ENCODE peak calls at places on chromosome 1, in seven cellular contexts. G is astrocyte of the spinal cord, O is cardiac fibroblast, U is Calu3, I is GM10248, N is lower leg skin, F is neural progenitor cell. Y is an unnamed sample.

GRCh38 chr1:156502749-156503671 is 2.4 kb upstream of the MEF2D start:
- DNase-seq in G (peak; percentile 94), O (peak; percentile 95), U (peak; percentile 87), I (no peak), N (peak; percentile 94), F (no peak), Y (no peak)

GRCh38 chr1:204314209-204314892 is 45.4 kb downstream of the PLEKHA6 start:
- DNase-seq in G (no peak), O (no peak), U (no peak), I (no peak), N (peak; percentile 70), F (no peak), Y (no peak)

GRCh38 chr1:170097449-170097948 is 23.0 kb upstream of the KIFAP3 start:
- DNase-seq in G (no peak), O (no peak), U (no peak), I (no peak), N (no peak), F (no peak), Y (no peak)

GRCh38 chr1:202762019-202762418 is 46.2 kb downstream of the KDM5B start:
- DNase-seq in G (no peak), O (no peak), U (no peak), I (no peak), N (no peak), F (no peak), Y (no peak)

GRCh38 chr1:200642481-200642880 is 21.9 kb upstream of the KIF14 start:
- DNase-seq in G (no peak), O (no peak), U (no peak), I (no peak), N (no peak), F (no peak), Y (no peak)

GRCh38 chr1:170521818-170522217 is 10.1 kb upstream of the GORAB start:
- DNase-seq in G (no peak), O (peak; percentile 44), U (no peak), I (no peak), N (no peak), F (no peak), Y (no peak)

GRCh38 chr1:70504821-70505193 is 93.7 kb downstream of the CTH start:
- DNase-seq in G (peak; percentile 78), O (peak; percentile 36), U (no peak), I (no peak), N (no peak), F (no peak), Y (no peak)

GRCh38 chr1:109213824-109214693 is at the start of gene SARS1:
- DNase-seq in G (peak; percentile 86), O (peak; percentile 80), U (peak; percentile 87), I (peak; percentile 95), N (peak; percentile 97), F (peak; percentile 95), Y (peak; percentile 92)

GRCh38 chr1:22763479-22764200 is 53.0 kb downstream of the EPHB2 start:
- DNase-seq in G (no peak), O (no peak), U (no peak), I (peak; percentile 62), N (no peak), F (peak; percentile 45), Y (peak; percentile 64)

GRCh38 chr1:125065821-125066180 is 3881.0 kb downstream of the SRGAP2C start:
- DNase-seq in G (no peak), O (no peak), U (no peak), I (peak; percentile 1), N (peak; percentile 62), F (no peak), Y (no peak)

GRCh38 chr1:4006676-4007374 is 106.8 kb upstream of the C1orf174 start:
- DNase-seq in G (no peak), O (no peak), U (no peak), I (no peak), N (peak; percentile 49), F (no peak), Y (no peak)

GRCh38 chr1:224922404-224923164 is 6.9 kb upstream of the DNAH14 start:
- DNase-seq in G (peak; percentile 42), O (peak; percentile 54), U (peak; percentile 30), I (peak; percentile 56), N (no peak), F (peak; percentile 58), Y (peak; percentile 60)

GRCh38 chr1:157231844-157232550 is 93.8 kb upstream of the ETV3 start:
- DNase-seq in G (no peak), O (no peak), U (no peak), I (no peak), N (no peak), F (no peak), Y (no peak)

GRCh38 chr1:3668148-3668547 is 15.8 kb downstream of the TP73 start:
- DNase-seq in G (no peak), O (no peak), U (no peak), I (no peak), N (no peak), F (no peak), Y (no peak)

GRCh38 chr1:30023300-30024022 is 699.9 kb downstream of the MATN1 start:
- DNase-seq in G (no peak), O (no peak), U (no peak), I (no peak), N (no peak), F (no peak), Y (no peak)

DNA sequence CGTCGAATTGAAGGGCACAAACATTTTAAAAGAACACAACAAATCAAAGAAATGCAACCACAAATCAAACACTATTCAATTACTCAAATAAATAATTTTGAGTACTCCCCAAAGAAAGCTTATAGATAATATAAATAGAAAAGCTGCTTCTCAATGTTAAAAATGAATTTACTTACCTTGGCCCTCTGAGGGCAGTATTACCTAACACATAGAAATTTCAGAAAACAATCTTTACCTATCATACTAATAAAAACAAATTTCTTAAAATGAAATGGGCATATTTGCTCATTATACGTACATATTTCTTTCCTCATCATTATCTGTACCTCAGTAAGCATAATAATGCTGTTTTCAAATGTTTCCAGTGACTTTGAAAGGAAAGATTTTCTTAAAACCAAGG is 141.8 kb downstream of the AKT3 start:
- DNase-seq in G (peak; percentile 28), O (peak; percentile 40), U (no peak), I (no peak), N (no peak), F (no peak), Y (no peak)
- TF ChIP-seq CTCF in G (peak; percentile 16), O (no peak), U (peak; percentile 53), I (peak; percentile 37), N (no peak), F (peak; percentile 42), Y (no peak)

GRCh38 chr1:65045022-65045786 is 78.9 kb upstream of the JAK1 start:
- DNase-seq in G (no peak), O (no peak), U (no peak), I (no peak), N (no peak), F (no peak), Y (no peak)

GRCh38 chr1:65049941-65050713 is 83.8 kb upstream of the JAK1 start:
- DNase-seq in G (no peak), O (no peak), U (no peak), I (no peak), N (no peak), F (no peak), Y (no peak)

GRCh38 chr1:65044411-65044810 is 78.1 kb upstream of the JAK1 start:
- DNase-seq in G (no peak), O (no peak), U (no peak), I (no peak), N (no peak), F (no peak), Y (no peak)

GRCh38 chr1:65050735-65051134 is 84.4 kb upstream of the JAK1 start:
- DNase-seq in G (no peak), O (no peak), U (no peak), I (no peak), N (no peak), F (no peak), Y (no peak)

DNA sequence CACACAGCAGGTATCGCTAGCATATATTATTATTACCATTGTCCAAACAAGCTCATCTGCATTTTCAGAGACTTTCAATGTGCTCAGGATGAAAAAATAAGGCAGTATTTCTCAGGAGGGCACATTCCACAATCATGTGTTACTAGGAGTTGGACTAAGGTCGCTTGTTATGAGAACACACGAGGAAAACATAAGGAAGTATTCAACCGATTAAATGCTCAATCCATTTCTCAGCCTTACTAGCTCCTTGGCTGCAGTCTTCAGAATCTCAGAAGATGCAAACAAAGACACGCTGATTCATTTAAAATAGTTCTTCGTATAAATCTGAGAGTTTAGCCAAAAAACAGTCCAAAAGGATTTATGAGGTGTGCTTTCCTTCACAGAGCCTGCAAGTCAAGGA is 82.0 kb upstream of the JAK1 start:
- DNase-seq in G (no peak), O (peak; percentile 7), U (no peak), I (no peak), N (no peak), F (no peak), Y (no peak)
- TF ChIP-seq CTCF in G (no peak), O (no peak), U (no peak), I (no peak), N (no peak), F (no peak), Y (no peak)

DNA sequence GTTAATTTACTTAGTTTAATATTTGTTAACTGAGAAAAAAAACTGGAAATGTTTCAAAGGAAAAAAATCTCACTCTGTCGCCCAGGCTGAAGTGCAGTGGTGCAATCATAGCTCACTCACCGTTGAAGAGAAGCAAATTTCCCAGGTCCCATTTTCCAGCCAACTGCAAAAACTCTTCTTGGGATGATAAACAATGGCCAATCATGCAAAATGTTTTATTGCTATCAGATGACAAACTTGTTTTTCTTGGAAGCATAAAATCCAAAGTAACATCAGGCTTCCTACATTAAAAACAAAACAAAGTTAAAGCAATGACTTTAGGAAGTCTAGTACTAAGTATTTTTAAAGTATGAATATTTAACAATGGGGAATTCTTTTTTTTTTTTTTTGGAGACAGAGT is 84.9 kb downstream of the LYST start:
- DNase-seq in G (no peak), O (peak; percentile 21), U (no peak), I (no peak), N (no peak), F (no peak), Y (no peak)
- TF ChIP-seq CTCF in G (no peak), O (no peak), U (no peak), I (no peak), N (no peak), F (no peak), Y (no peak)

GRCh38 chr1:197696372-197696771 is 78.9 kb downstream of the DENND1B start:
- DNase-seq in G (peak; percentile 53), O (peak; percentile 62), U (no peak), I (no peak), N (no peak), F (no peak), Y (no peak)

GRCh38 chr1:197690074-197690473 is 85.2 kb downstream of the DENND1B start:
- DNase-seq in G (no peak), O (no peak), U (no peak), I (no peak), N (no peak), F (no peak), Y (no peak)

GRCh38 chr1:197691816-197692215 is 83.5 kb downstream of the DENND1B start:
- DNase-seq in G (no peak), O (no peak), U (no peak), I (no peak), N (no peak), F (no peak), Y (no peak)

GRCh38 chr1:197695961-197696360 is 79.3 kb downstream of the DENND1B start:
- DNase-seq in G (peak; percentile 23), O (peak; percentile 40), U (no peak), I (no peak), N (no peak), F (no peak), Y (no peak)

DNA sequence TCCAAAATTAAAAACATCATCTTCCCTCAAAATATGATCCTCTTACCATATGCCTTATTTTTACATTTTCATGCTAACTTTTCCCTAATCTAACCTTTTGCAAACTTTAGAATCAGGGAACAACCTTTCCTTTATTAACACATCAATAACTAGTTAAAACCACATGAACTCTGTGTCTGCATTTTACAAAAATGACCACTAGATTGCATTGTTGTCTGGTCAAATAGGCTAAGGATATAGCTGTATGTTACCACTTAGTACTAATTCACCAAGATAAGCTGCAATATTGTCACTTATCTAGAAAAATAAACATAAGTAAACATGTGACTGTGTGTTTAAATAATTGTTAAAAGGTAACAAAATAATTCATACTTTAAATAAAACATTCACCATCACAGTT is 82.3 kb downstream of the DENND1B start:
- DNase-seq in G (peak; percentile 22), O (peak; percentile 59), U (no peak), I (peak; percentile 8), N (no peak), F (no peak), Y (peak; percentile 15)
- TF ChIP-seq CTCF in G (peak; percentile 23), O (peak; percentile 38), U (peak; percentile 17), I (peak; percentile 55), N (no peak), F (no peak), Y (peak; percentile 29)

Y was measured in GM20000.